ENCODE peak calls at places on chromosomes 13 and 19, in eight cellular contexts. G, N, U, W, C, X, M and D are unnamed samples.

GRCh38 chr19:54302252-54302651 is 10.7 kb downstream of the LILRA5 start:
- DNase-seq in W (no peak), C (no peak), U (no peak), X (no peak), M (no peak), G (no peak), N (no peak), D (no peak)

GRCh38 chr19:43798546-43799409 is 3.5 kb downstream of the LYPD5 start:
- DNase-seq in M (peak; percentile 69), W (peak; percentile 62), G (peak; percentile 70), N (no peak), X (no peak), U (no peak), C (no peak), D (peak; percentile 71)

GRCh38 chr19:38898788-38899446 is 501 bp downstream of the SIRT2 start:
- DNase-seq in U (no peak), W (peak; percentile 27), C (no peak), G (no peak), X (no peak), N (no peak), M (no peak), D (peak; percentile 50)

GRCh38 chr13:94327318-94327717 is 152.2 kb downstream of the DCT start:
- DNase-seq in G (no peak), W (no peak), C (no peak), U (peak; percentile 73), N (no peak), X (no peak), M (no peak), D (no peak)

GRCh38 chr19:41537789-41538188 is 38.2 kb upstream of the CEACAM21 start:
- DNase-seq in N (no peak), M (no peak), U (no peak), X (no peak), G (no peak), W (no peak), C (no peak), D (no peak)

GRCh38 chr13:100674363-100674847 is at the start of gene TMTC4:
- DNase-seq in M (peak; percentile 32), N (no peak), C (no peak), U (no peak), W (no peak), X (no peak), G (no peak), D (no peak)

GRCh38 chr19:38693380-38694223 is 46.2 kb downstream of the ACTN4 start:
- DNase-seq in N (peak; percentile 90), C (no peak), G (peak; percentile 91), W (no peak), U (no peak), M (peak; percentile 51), X (no peak), D (peak; percentile 73)

GRCh38 chr19:56076413-56076998 is 44.6 kb downstream of the ZNF787 start:
- DNase-seq in G (peak; percentile 28), X (no peak), N (peak; percentile 32), C (no peak), U (no peak), M (peak; percentile 67), W (peak; percentile 72), D (no peak)

GRCh38 chr19:48354332-48354992 is 9.3 kb downstream of the TMEM143 start:
- DNase-seq in C (no peak), U (no peak), G (peak; percentile 99), M (no peak), X (no peak), N (peak; percentile 61), W (no peak), D (no peak)

GRCh38 chr13:42048323-42048624 is 174 bp upstream of the DGKH start:
- DNase-seq in W (no peak), G (no peak), X (no peak), U (no peak), M (no peak), N (no peak), C (no peak), D (no peak)

GRCh38 chr19:47723573-47723923 is 10.3 kb downstream of the EHD2 start:
- DNase-seq in M (peak; percentile 59), C (no peak), N (no peak), X (peak; percentile 95), U (no peak), W (peak; percentile 51), G (no peak), D (no peak)

GRCh38 chr19:1243768-1244692 is 2.5 kb downstream of the ATP5F1D start:
- DNase-seq in X (peak; percentile 96), N (no peak), W (peak; percentile 91), G (no peak), U (no peak), M (peak; percentile 91), C (no peak), D (peak; percentile 91)

GRCh38 chr13:29857089-29857488 is 6.7 kb upstream of the UBL3 start:
- DNase-seq in G (no peak), C (no peak), W (peak; percentile 46), X (no peak), M (no peak), U (no peak), N (no peak), D (no peak)

GRCh38 chr19:34260771-34261173 is 6.4 kb downstream of the GARRE1 start:
- DNase-seq in N (no peak), G (no peak), X (no peak), U (no peak), C (no peak), W (no peak), M (no peak), D (no peak)

GRCh38 chr19:6963259-6963852 is 57.9 kb downstream of the MBD3L2B start:
- DNase-seq in U (no peak), G (no peak), C (no peak), M (no peak), W (no peak), N (no peak), X (no peak), D (no peak)

GRCh38 chr13:20193924-20194631 is 1.3 kb upstream of the GJB2 start:
- DNase-seq in X (no peak), W (no peak), U (no peak), M (no peak), G (no peak), C (peak; percentile 85), N (no peak), D (no peak)

GRCh38 chr19:41175825-41176734 is 16.9 kb upstream of the CYP2S1 start:
- DNase-seq in U (no peak), W (peak; percentile 62), N (no peak), G (peak; percentile 92), M (peak; percentile 57), X (no peak), C (no peak), D (no peak)

GRCh38 chr13:98123176-98123575 is 19.7 kb upstream of the FARP1 start:
- DNase-seq in M (no peak), N (no peak), W (no peak), U (no peak), C (no peak), X (no peak), G (no peak), D (no peak)
- H3K27me3 ChIP-seq in M (no peaks in the 10 kb centered on the region), N (no peaks in the 10 kb centered on the region), W (no peaks in the 10 kb centered on the region), U (no peaks in the 10 kb centered on the region), C (no peaks in the 10 kb centered on the region), X (no peaks in the 10 kb centered on the region), G (no peaks in the 10 kb centered on the region), D (no peaks in the 10 kb centered on the region)

DNA sequence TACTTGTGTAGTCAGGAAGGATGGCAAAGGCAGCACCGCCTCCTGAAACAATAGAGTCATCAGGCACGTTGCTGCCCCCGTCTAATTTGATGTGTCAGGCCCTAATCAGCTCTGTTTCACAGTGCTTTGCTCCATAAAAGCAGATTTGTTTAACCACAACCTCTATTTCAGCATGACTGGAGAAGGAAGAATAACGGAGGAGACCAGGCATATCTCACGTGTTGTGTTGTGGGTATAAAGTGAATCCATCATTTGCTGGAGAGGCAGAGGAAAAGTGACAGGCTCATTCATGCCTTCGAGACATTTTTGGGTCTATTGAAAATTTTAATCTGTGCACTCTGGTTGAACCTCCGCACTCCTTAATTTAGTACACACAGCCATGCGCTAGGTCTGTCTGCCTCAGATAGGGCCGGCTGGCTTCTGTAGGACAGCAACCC is 940.4 kb upstream of the SLC10A2 start:
- DNase-seq in X (no peak), N (no peak), G (no peak), U (no peak), W (no peak), C (no peak), M (no peak), D (no peak)
- TF ChIP-seq POLR2AphosphoS5 in X (no peak), N (no peak), G (no peak), U (no peak), W (no peak), C (no peak), M (no peak), D (no peak)

GRCh38 chr13:110410906-110411305 is 103.8 kb downstream of the COL4A2 start:
- DNase-seq in W (no peak), C (no peak), X (no peak), N (no peak), G (no peak), M (no peak), U (no peak), D (peak; percentile 15)
- H3K27me3 ChIP-seq in W (no peaks in the 10 kb centered on the region), C (no peaks in the 10 kb centered on the region), X (no peaks in the 10 kb centered on the region), N (no peaks in the 10 kb centered on the region), G (no peaks in the 10 kb centered on the region), M (no peaks in the 10 kb centered on the region), U (no peaks in the 10 kb centered on the region), D (no peaks in the 10 kb centered on the region)

DNA sequence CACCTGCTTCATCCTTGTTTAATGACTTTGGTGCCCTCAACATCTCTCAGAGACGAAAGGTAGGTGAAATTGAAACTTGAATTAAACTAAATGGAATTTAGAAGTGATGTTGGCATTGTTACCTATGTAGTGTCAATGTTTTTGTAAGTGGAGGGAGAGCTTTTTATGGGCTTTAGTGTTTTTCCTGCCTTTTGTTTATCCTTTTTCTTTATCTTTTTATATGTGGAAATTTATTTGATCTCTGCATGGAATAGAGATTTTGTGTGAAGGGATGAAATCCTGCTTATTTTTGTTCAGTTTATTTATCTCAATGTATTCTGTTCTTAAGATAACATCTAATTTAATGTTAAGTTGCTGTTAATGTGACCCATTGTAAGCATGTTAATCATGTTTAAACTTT is 39.5 kb downstream of the PAN3 start:
- DNase-seq in M (no peak), X (no peak), W (no peak), N (no peak), C (no peak), G (no peak), U (no peak), D (no peak)
- TF ChIP-seq POLR2AphosphoS5 in M (no peak), X (no peak), W (no peak), N (no peak), C (no peak), G (no peak), U (no peak), D (no peak)